ENCODE peak calls at places on chromosomes 7 and 10, in ten cellular contexts. L is astrocyte of the spinal cord, P is AML-193, E is NCI-H1092 treated with DMSO at 0.1 percent for 48 hours, B is HCEC 1CT, I is SHP77 treated with DMSO at 0.1 percent for 48 hours, S is GF-D8, X is T-helper 17 cell, W is HCT116, J is GM04504. D is an unnamed sample.

GRCh38 chr7:22613466-22613865 is 113.5 kb upstream of the STEAP1B start:
- DNase-seq in P (no peak), W (no peak), I (no peak), L (no peak), X (no peak), E (no peak), J (peak), B (peak), S (no peak), D (no peak)

GRCh38 chr7:140899883-140900282 is 24.8 kb downstream of the BRAF start:
- DNase-seq in E (peak), I (no peak), W (no peak), L (no peak), S (no peak), X (no peak), B (no peak), P (no peak), J (no peak), D (no peak)

GRCh38 chr10:13684252-13684791 is 97.6 kb downstream of the PRPF18 start:
- DNase-seq in P (no peak), X (no peak), W (no peak), I (no peak), S (no peak), E (peak), B (peak), J (peak), L (peak), D (no peak)

GRCh38 chr10:130226012-130226411 is 89.8 kb downstream of the GLRX3 start:
- DNase-seq in W (no peak), E (no peak), B (no peak), P (no peak), I (no peak), S (no peak), J (no peak), L (no peak), X (no peak), D (no peak)

GRCh38 chr7:119982884-119983283 is 290.1 kb upstream of the KCND2 start:
- DNase-seq in X (no peak), E (no peak), L (no peak), I (no peak), B (no peak), P (no peak), W (no peak), J (no peak), S (no peak), D (no peak)

GRCh38 chr10:112952282-112952991 is 2.4 kb downstream of the TCF7L2 start:
- DNase-seq in E (no peak), W (no peak), S (no peak), I (no peak), B (peak), J (no peak), P (no peak), X (no peak), L (peak), D (no peak)

GRCh38 chr7:44062903-44063295 is 2.5 kb downstream of the PGAM2 start:
- DNase-seq in W (no peak), J (no peak), X (no peak), B (no peak), P (no peak), E (no peak), S (no peak), I (no peak), L (no peak), D (no peak)

GRCh38 chr7:22842383-22842903 is 19.8 kb upstream of the TOMM7 start:
- DNase-seq in J (no peak), E (no peak), W (no peak), B (no peak), L (no peak), S (no peak), P (no peak), X (no peak), I (no peak), D (no peak)

GRCh38 chr7:137109966-137110930 is 233.3 kb downstream of the PTN start:
- DNase-seq in B (peak), S (no peak), X (no peak), J (no peak), P (no peak), L (no peak), E (no peak), I (no peak), W (no peak), D (no peak)

GRCh38 chr7:76359111-76359986 is 558 bp upstream of the YWHAG start:
- DNase-seq in I (peak), B (peak), E (peak), L (peak), P (peak), S (peak), W (peak), X (peak), J (peak), D (peak)

GRCh38 chr7:5827755-5828154 is 46.3 kb upstream of the RNF216 start:
- DNase-seq in S (no peak), E (no peak), W (peak), X (no peak), I (peak), P (peak), L (no peak), J (no peak), B (peak), D (peak)

GRCh38 chr10:97596101-97597055 is 6.9 kb downstream of the C10orf62 start:
- DNase-seq in B (peak), L (peak), P (no peak), W (peak), J (peak), X (no peak), S (no peak), E (no peak), I (no peak), D (no peak)

GRCh38 chr7:130145424-130146106 is 59.6 kb downstream of the TMEM209 start:
- DNase-seq in X (no peak), S (no peak), W (no peak), B (no peak), J (no peak), E (no peak), I (no peak), L (peak), P (no peak), D (no peak)

GRCh38 chr10:28628184-28628893 is 49.0 kb upstream of the BAMBI start:
- DNase-seq in E (peak), L (peak), B (peak), I (peak), W (peak), J (peak), S (no peak), P (peak), X (peak), D (peak)

GRCh38 chr7:155533120-155533826 is 13.1 kb downstream of the CNPY1 start:
- DNase-seq in P (no peak), J (no peak), S (no peak), I (no peak), E (peak), X (no peak), L (no peak), B (no peak), W (no peak), D (no peak)

GRCh38 chr10:62457598-62457997 is 83.4 kb downstream of the ZNF365 start:
- DNase-seq in J (no peak), W (no peak), P (no peak), E (no peak), B (no peak), X (no peak), S (no peak), I (no peak), L (no peak), D (no peak)

GRCh38 chr7:28747404-28747803 is 210.7 kb downstream of the TRIL start:
- DNase-seq in B (no peak), J (no peak), P (no peak), X (no peak), E (no peak), L (no peak), S (no peak), W (no peak), I (no peak), D (no peak)

GRCh38 chr7:26993816-26994810 is 101.7 kb downstream of the HOXA1 start:
- DNase-seq in X (no peak), I (no peak), S (no peak), W (no peak), P (no peak), B (peak), E (no peak), L (peak), J (peak), D (no peak)

GRCh38 chr7:74033372-74034311 is 5.7 kb downstream of the ELN start:
- DNase-seq in L (peak), B (no peak), J (no peak), E (no peak), X (no peak), S (no peak), W (no peak), P (no peak), I (no peak), D (no peak)

GRCh38 chr7:38311329-38311937 is 38.0 kb upstream of the TARP start:
- DNase-seq in W (no peak), E (peak), X (no peak), I (no peak), S (peak), L (no peak), B (no peak), P (no peak), J (no peak), D (no peak)

GRCh38 chr7:91519241-91520200 is 255.3 kb downstream of the FZD1 start:
- DNase-seq in P (no peak), L (peak), B (no peak), S (no peak), I (no peak), X (no peak), E (peak), J (no peak), W (no peak), D (no peak)